ENCODE peak calls at places on chromosomes 2 and 18, in nine cellular contexts. B is NB4, S is HCT116, K is lower leg skin, G is thyroid gland, E is sigmoid colon, T is A549, V is right lobe of liver, N is esophagus muscularis mucosa. U is an unnamed sample.

GRCh38 chr18:24208270-24209035 is 69.6 kb downstream of the CABYR start:
- DNase-seq in B (no peak), S (peak), K (no peak), G (no peak), E (no peak), T (no peak), V (no peak), N (no peak), U (no peak)

GRCh38 chr18:26456070-26456491 is 92.3 kb downstream of the KCTD1 start:
- DNase-seq in B (no peak), S (no peak), K (no peak), G (no peak), E (no peak), T (no peak), V (no peak), N (peak), U (no peak)

GRCh38 chr2:189439342-189439741 is 1.9 kb upstream of the WDR75 start:
- DNase-seq in B (no peak), S (no peak), K (no peak), G (no peak), E (no peak), T (peak), V (no peak), N (no peak), U (no peak)

GRCh38 chr2:200221055-200221692 is 85.3 kb upstream of the SPATS2L start:
- DNase-seq in B (no peak), S (no peak), K (no peak), G (no peak), E (no peak), T (no peak), V (peak), N (no peak), U (no peak)

GRCh38 chr2:44933434-44933951 is 8.0 kb upstream of the SIX3 start:
- DNase-seq in B (no peak), S (no peak), K (peak), G (no peak), E (peak), T (no peak), V (no peak), N (no peak), U (no peak)

GRCh38 chr2:127416486-127417001 is 1.7 kb upstream of the PROC start:
- DNase-seq in B (peak), S (no peak), K (no peak), G (no peak), E (no peak), T (no peak), V (no peak), N (no peak), U (no peak)

GRCh38 chr2:178715366-178715765 is 91.9 kb downstream of the TTN start:
- DNase-seq in B (no peak), S (no peak), K (no peak), G (no peak), E (no peak), T (no peak), V (no peak), N (no peak), U (no peak)

GRCh38 chr2:29224693-29225551 is 109.7 kb downstream of the CLIP4 start:
- DNase-seq in B (no peak), S (no peak), K (no peak), G (no peak), E (peak), T (no peak), V (no peak), N (no peak), U (no peak)

GRCh38 chr18:49813071-49813320 is 337 bp downstream of the ACAA2 start:
- DNase-seq in B (peak), S (no peak), K (peak), G (peak), E (peak), T (peak), V (no peak), N (no peak), U (peak)

GRCh38 chr2:102592601-102593000 is 26.8 kb upstream of the SLC9A2 start:
- DNase-seq in B (peak), S (no peak), K (no peak), G (no peak), E (no peak), T (no peak), V (no peak), N (no peak), U (no peak)

GRCh38 chr2:237879991-237880560 is 20.7 kb downstream of the RAMP1 start:
- DNase-seq in B (no peak), S (no peak), K (no peak), G (no peak), E (peak), T (no peak), V (no peak), N (no peak), U (no peak)

GRCh38 chr2:8677646-8678592 is 3.9 kb upstream of the ID2 start:
- DNase-seq in B (peak), S (peak), K (peak), G (peak), E (peak), T (no peak), V (peak), N (no peak), U (peak)
- TF ChIP-seq POLR2A in B (no peak), S (no peak), K (no peak), G (peak), E (peak), T (peak), V (peak), N (no peak), U (peak)

GRCh38 chr2:136324966-136325365 is 207.0 kb upstream of the CXCR4 start:
- DNase-seq in B (peak), S (no peak), K (no peak), G (no peak), E (no peak), T (no peak), V (no peak), N (no peak), U (no peak)

GRCh38 chr2:136323935-136324334 is 206.0 kb upstream of the CXCR4 start:
- DNase-seq in B (no peak), S (no peak), K (no peak), G (no peak), E (no peak), T (no peak), V (no peak), N (no peak), U (no peak)

GRCh38 chr2:136328396-136328795 is 210.4 kb upstream of the CXCR4 start:
- DNase-seq in B (no peak), S (no peak), K (no peak), G (no peak), E (no peak), T (no peak), V (no peak), N (no peak), U (no peak)

GRCh38 chr2:136325844-136326291 is 207.9 kb upstream of the CXCR4 start:
- DNase-seq in B (no peak), S (no peak), K (no peak), G (no peak), E (no peak), T (no peak), V (no peak), N (no peak), U (no peak)

GRCh38 chr2:136327162-136327852 is 209.4 kb upstream of the CXCR4 start:
- DNase-seq in B (peak), S (no peak), K (no peak), G (peak), E (no peak), T (no peak), V (no peak), N (no peak), U (peak)
- TF ChIP-seq POLR2A in B (no peak), S (no peak), K (no peak), G (no peak), E (no peak), T (no peak), V (no peak), N (no peak), U (no peak)

GRCh38 chr2:55616509-55617159 is 788 bp downstream of the PPP4R3B start:
- DNase-seq in B (peak), S (no peak), K (no peak), G (peak), E (no peak), T (peak), V (no peak), N (no peak), U (peak)
- TF ChIP-seq POLR2A in B (peak), S (no peak), K (no peak), G (no peak), E (no peak), T (no peak), V (no peak), N (no peak), U (peak)

DNA sequence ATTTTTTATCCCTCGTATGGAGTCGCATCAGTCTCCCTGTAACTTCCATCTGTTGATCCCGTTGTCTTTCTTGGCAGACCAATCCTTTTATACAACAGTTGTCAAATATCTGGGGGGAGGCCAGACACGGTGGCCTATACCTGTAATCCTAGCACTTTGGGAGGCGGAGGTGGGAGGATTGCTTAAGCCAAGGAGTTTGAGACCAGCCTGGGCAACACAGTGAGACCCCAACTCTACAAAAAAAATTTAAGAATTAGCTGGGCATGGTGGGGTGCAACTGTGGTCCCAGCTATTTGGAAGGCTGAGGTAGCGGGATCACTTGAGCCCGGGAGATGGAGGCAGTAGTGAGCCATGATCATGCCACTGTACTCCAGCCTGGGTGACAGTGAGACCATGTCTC is 2.0 kb downstream of the XRCC5 start:
- DNase-seq in B (no peak), S (no peak), K (no peak), G (no peak), E (no peak), T (no peak), V (no peak), N (no peak), U (no peak)
- TF ChIP-seq POLR2A in B (no peak), S (no peak), K (no peak), G (no peak), E (no peak), T (no peak), V (no peak), N (no peak), U (no peak)

DNA sequence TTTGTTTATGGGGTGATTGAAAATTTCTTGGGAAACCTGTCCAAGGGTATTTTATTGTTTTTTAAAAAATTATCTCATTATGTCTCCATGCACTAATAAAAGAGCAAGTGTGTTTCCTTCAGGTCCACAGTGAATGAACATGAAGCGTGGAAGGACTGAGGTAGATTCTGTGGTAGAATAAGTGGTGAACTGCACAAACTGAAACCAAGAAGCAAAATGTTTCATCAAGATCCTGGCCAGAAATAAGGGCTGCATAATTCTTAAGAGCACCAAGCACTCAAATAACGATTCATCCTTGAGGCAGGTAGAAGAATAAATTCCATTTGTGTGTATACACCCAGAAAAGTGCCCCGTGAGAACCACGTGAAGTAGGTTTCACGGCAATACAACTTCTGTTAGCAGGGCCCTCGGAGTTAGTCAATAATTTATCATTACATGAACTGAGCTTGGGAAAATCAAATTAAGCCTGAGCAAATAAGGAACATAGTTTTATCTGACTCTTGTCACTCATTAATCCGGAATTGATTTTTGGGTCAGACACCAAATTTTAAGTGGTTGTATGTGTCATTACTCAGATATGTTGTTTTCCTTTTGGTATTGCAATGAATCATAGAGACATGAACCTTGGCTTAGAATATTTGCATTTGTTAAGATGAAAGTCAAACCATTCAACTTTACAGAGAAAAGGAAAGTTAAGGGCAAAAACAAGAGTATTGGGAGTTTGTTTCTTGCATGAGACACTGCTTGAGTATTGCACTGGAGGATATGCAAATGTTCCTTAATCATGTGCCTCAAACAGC is 472.5 kb upstream of the NETO1 start:
- DNase-seq in B (no peak), S (no peak), K (no peak), G (peak), E (no peak), T (no peak), V (peak), N (no peak), U (no peak)
- TF ChIP-seq POLR2A in B (no peak), S (no peak), K (no peak), G (no peak), E (no peak), T (no peak), V (no peak), N (no peak), U (no peak)

GRCh38 chr2:117618607-117619006 is 195.9 kb upstream of the DDX18 start:
- DNase-seq in B (no peak), S (no peak), K (no peak), G (no peak), E (no peak), T (no peak), V (no peak), N (peak), U (no peak)
- TF ChIP-seq POLR2A in B (no peak), S (no peak), K (no peak), G (no peak), E (no peak), T (no peak), V (no peak), N (no peak), U (no peak)